ENCODE peak calls at places on chromosomes 13 and 19, in ten cellular contexts. W is cardiac fibroblast, Y is neural crest cell, I is IMR-90, J is NB4, K is mucosa of descending colon, A is foreskin fibroblast, R is WERI-Rb-1, C is glutamatergic neuron, H is nephron progenitor cell. S is an unnamed sample.

GRCh38 chr13:23921451-23921888 is 24.2 kb upstream of the C1QTNF9B start:
- DNase-seq in W (peak), Y (peak), I (peak), J (peak), K (peak), A (peak), R (no peak), C (no peak), H (no peak), S (no peak)

GRCh38 chr13:32261567-32261966 is 53.6 kb downstream of the ZAR1L start:
- DNase-seq in W (peak), Y (no peak), I (peak), J (no peak), K (peak), A (peak), R (no peak), C (no peak), H (no peak), S (no peak)

GRCh38 chr13:97448503-97449251 is 14.7 kb downstream of the RAP2A start:
- DNase-seq in W (no peak), Y (no peak), I (no peak), J (no peak), K (no peak), A (no peak), R (no peak), C (no peak), H (no peak), S (no peak)

GRCh38 chr13:99464441-99464949 is 36.8 kb upstream of the TM9SF2 start:
- DNase-seq in W (no peak), Y (no peak), I (peak), J (no peak), K (no peak), A (peak), R (no peak), C (no peak), H (no peak), S (no peak)

GRCh38 chr13:73661687-73662425 is 472.3 kb downstream of the KLF12 start:
- DNase-seq in W (no peak), Y (no peak), I (no peak), J (no peak), K (no peak), A (no peak), R (no peak), C (no peak), H (no peak), S (no peak)

GRCh38 chr13:35475960-35476943 is at the start of gene MAB21L1:
- DNase-seq in W (peak), Y (peak), I (peak), J (peak), K (peak), A (peak), R (peak), C (peak), H (peak), S (no peak)

GRCh38 chr13:23440821-23441608 is 7.5 kb upstream of the SACS start:
- DNase-seq in W (no peak), Y (no peak), I (peak), J (no peak), K (no peak), A (no peak), R (no peak), C (no peak), H (no peak), S (no peak)

GRCh38 chr13:67123165-67123564 is 107.0 kb downstream of the PCDH9 start:
- DNase-seq in W (no peak), Y (no peak), I (no peak), J (no peak), K (peak), A (no peak), R (no peak), C (no peak), H (no peak), S (no peak)

GRCh38 chr19:13300421-13301030 is 150.3 kb downstream of the IER2 start:
- DNase-seq in W (no peak), Y (no peak), I (no peak), J (no peak), K (no peak), A (no peak), R (no peak), C (no peak), H (no peak), S (no peak)

GRCh38 chr13:85738696-85739320 is 60.4 kb downstream of the SLITRK6 start:
- DNase-seq in W (no peak), Y (no peak), I (peak), J (no peak), K (no peak), A (no peak), R (no peak), C (no peak), H (no peak), S (no peak)

GRCh38 chr19:30090476-30090875 is 148.4 kb downstream of the URI1 start:
- DNase-seq in W (no peak), Y (no peak), I (no peak), J (no peak), K (no peak), A (no peak), R (no peak), C (no peak), H (no peak), S (peak)

GRCh38 chr19:31330761-31331160 is 18.5 kb downstream of the TSHZ3 start:
- DNase-seq in W (no peak), Y (no peak), I (no peak), J (no peak), K (no peak), A (no peak), R (no peak), C (no peak), H (no peak), S (no peak)

GRCh38 chr13:21683034-21683733 is 12.3 kb downstream of the FGF9 start:
- DNase-seq in W (peak), Y (no peak), I (peak), J (no peak), K (no peak), A (peak), R (no peak), C (no peak), H (no peak), S (no peak)

GRCh38 chr19:55113570-55114039 is 3.8 kb downstream of the PPP1R12C start:
- DNase-seq in W (peak), Y (peak), I (peak), J (no peak), K (peak), A (peak), R (peak), C (peak), H (peak), S (no peak)

GRCh38 chr13:97212540-97213146 is 9.5 kb upstream of the MBNL2 start:
- DNase-seq in W (peak), Y (no peak), I (peak), J (peak), K (peak), A (peak), R (peak), C (no peak), H (no peak), S (no peak)

GRCh38 chr13:112907286-112907685 is 61.7 kb upstream of the MCF2L start:
- DNase-seq in W (no peak), Y (no peak), I (no peak), J (no peak), K (no peak), A (no peak), R (no peak), C (no peak), H (no peak), S (no peak)

GRCh38 chr19:782195-783043 is 14.8 kb upstream of the PTBP1 start:
- DNase-seq in W (peak), Y (no peak), I (peak), J (no peak), K (no peak), A (no peak), R (no peak), C (no peak), H (peak), S (peak)

GRCh38 chr19:27890206-27890605 is 1322.7 kb downstream of the UQCRFS1 start:
- DNase-seq in W (no peak), Y (no peak), I (no peak), J (no peak), K (no peak), A (no peak), R (no peak), C (no peak), H (no peak), S (no peak)

GRCh38 chr19:42038675-42039074 is 31.3 kb downstream of the GRIK5 start:
- DNase-seq in W (no peak), Y (no peak), I (no peak), J (no peak), K (no peak), A (no peak), R (no peak), C (no peak), H (no peak), S (no peak)

GRCh38 chr13:113638173-113638746 is 19.7 kb downstream of the ATP4B start:
- DNase-seq in W (no peak), Y (no peak), I (no peak), J (no peak), K (no peak), A (no peak), R (peak), C (no peak), H (no peak), S (peak)

GRCh38 chr19:47996230-47996727 is 1.8 kb downstream of the ELSPBP1 start:
- DNase-seq in W (no peak), Y (no peak), I (no peak), J (no peak), K (no peak), A (no peak), R (no peak), C (no peak), H (no peak), S (no peak)

GRCh38 chr13:30791354-30791921 is 56.1 kb downstream of the ALOX5AP start:
- DNase-seq in W (peak), Y (no peak), I (peak), J (no peak), K (no peak), A (peak), R (no peak), C (peak), H (no peak), S (no peak)

GRCh38 chr19:35013820-35014754 is 14.0 kb downstream of the GRAMD1A start:
- DNase-seq in W (no peak), Y (no peak), I (no peak), J (peak), K (peak), A (no peak), R (no peak), C (no peak), H (no peak), S (no peak)

GRCh38 chr13:18232994-18233782 is 948.4 kb downstream of the TUBA3C start:
- DNase-seq in W (no peak), Y (no peak), I (no peak), J (no peak), K (no peak), A (no peak), R (no peak), C (no peak), H (no peak), S (no peak)

GRCh38 chr19:55179570-55180484 is at the start of gene SYT5:
- DNase-seq in W (no peak), Y (peak), I (no peak), J (peak), K (peak), A (no peak), R (peak), C (peak), H (peak), S (no peak)

GRCh38 chr13:106230450-106230849 is 305.0 kb downstream of the EFNB2 start:
- DNase-seq in W (peak), Y (no peak), I (peak), J (no peak), K (no peak), A (peak), R (no peak), C (no peak), H (no peak), S (no peak)

GRCh38 chr13:22926176-22927007 is 254.4 kb upstream of the SGCG start:
- DNase-seq in W (no peak), Y (no peak), I (no peak), J (no peak), K (peak), A (no peak), R (no peak), C (peak), H (peak), S (no peak)

GRCh38 chr19:4654437-4655361 is 15.4 kb downstream of the TNFAIP8L1 start:
- DNase-seq in W (no peak), Y (no peak), I (no peak), J (peak), K (no peak), A (no peak), R (no peak), C (no peak), H (no peak), S (no peak)

GRCh38 chr19:55626350-55626749 is 2.0 kb upstream of the ZNF784 start:
- DNase-seq in W (no peak), Y (no peak), I (no peak), J (no peak), K (peak), A (no peak), R (no peak), C (no peak), H (no peak), S (no peak)

GRCh38 chr13:34156841-34157365 is 339.0 kb downstream of the RFC3 start:
- DNase-seq in W (peak), Y (no peak), I (peak), J (peak), K (peak), A (peak), R (peak), C (peak), H (peak), S (no peak)

GRCh38 chr13:73215807-73216206 is 157.0 kb downstream of the KLF5 start:
- DNase-seq in W (peak), Y (no peak), I (peak), J (no peak), K (peak), A (no peak), R (no peak), C (no peak), H (no peak), S (no peak)

GRCh38 chr13:51920267-51920666 is 58.5 kb downstream of the CCDC70 start:
- DNase-seq in W (no peak), Y (no peak), I (no peak), J (no peak), K (no peak), A (no peak), R (no peak), C (no peak), H (no peak), S (no peak)

GRCh38 chr13:40342461-40342860 is 324.0 kb downstream of the FOXO1 start:
- DNase-seq in W (no peak), Y (no peak), I (no peak), J (no peak), K (no peak), A (no peak), R (no peak), C (no peak), H (no peak), S (no peak)

GRCh38 chr19:19643158-19644053 is at the start of gene GMIP:
- DNase-seq in W (peak), Y (peak), I (peak), J (peak), K (peak), A (peak), R (peak), C (peak), H (peak), S (no peak)

GRCh38 chr13:45500492-45501174 is 35.9 kb downstream of the COG3 start:
- DNase-seq in W (peak), Y (no peak), I (peak), J (peak), K (no peak), A (peak), R (no peak), C (no peak), H (no peak), S (no peak)

GRCh38 chr13:34044041-34044440 is 226.1 kb downstream of the RFC3 start:
- DNase-seq in W (peak), Y (no peak), I (no peak), J (no peak), K (no peak), A (no peak), R (no peak), C (no peak), H (no peak), S (no peak)

GRCh38 chr13:99062593-99062992 is 84.7 kb upstream of the DOCK9 start:
- DNase-seq in W (peak), Y (no peak), I (peak), J (no peak), K (peak), A (peak), R (no peak), C (no peak), H (no peak), S (no peak)

GRCh38 chr19:18603255-18603957 is 3.2 kb downstream of the CRLF1 start:
- DNase-seq in W (peak), Y (no peak), I (no peak), J (peak), K (peak), A (no peak), R (no peak), C (peak), H (peak), S (no peak)
- TF ChIP-seq CTCF in W (peak), Y (peak), I (no peak), J (peak), K (no peak), A (no peak), R (peak), C (peak), H (peak), S (peak)

GRCh38 chr19:3039125-3039524 is 10.0 kb upstream of the TLE2 start:
- DNase-seq in W (no peak), Y (no peak), I (no peak), J (no peak), K (no peak), A (no peak), R (no peak), C (no peak), H (no peak), S (no peak)

GRCh38 chr19:3041756-3042517 is 12.9 kb upstream of the TLE2 start:
- DNase-seq in W (no peak), Y (no peak), I (no peak), J (no peak), K (no peak), A (no peak), R (no peak), C (no peak), H (no peak), S (no peak)

GRCh38 chr19:3041302-3041701 is 12.2 kb upstream of the TLE2 start:
- DNase-seq in W (no peak), Y (no peak), I (no peak), J (no peak), K (no peak), A (no peak), R (no peak), C (no peak), H (no peak), S (no peak)

GRCh38 chr19:3038214-3038613 is 9.1 kb upstream of the TLE2 start:
- DNase-seq in W (no peak), Y (no peak), I (no peak), J (no peak), K (no peak), A (no peak), R (no peak), C (no peak), H (no peak), S (no peak)

GRCh38 chr19:3039641-3040077 is 10.6 kb upstream of the TLE2 start:
- DNase-seq in W (no peak), Y (no peak), I (no peak), J (no peak), K (no peak), A (no peak), R (peak), C (no peak), H (no peak), S (no peak)
- TF ChIP-seq CTCF in W (no peak), Y (no peak), I (no peak), J (no peak), K (no peak), A (no peak), R (peak), C (no peak), H (no peak), S (no peak)

DNA sequence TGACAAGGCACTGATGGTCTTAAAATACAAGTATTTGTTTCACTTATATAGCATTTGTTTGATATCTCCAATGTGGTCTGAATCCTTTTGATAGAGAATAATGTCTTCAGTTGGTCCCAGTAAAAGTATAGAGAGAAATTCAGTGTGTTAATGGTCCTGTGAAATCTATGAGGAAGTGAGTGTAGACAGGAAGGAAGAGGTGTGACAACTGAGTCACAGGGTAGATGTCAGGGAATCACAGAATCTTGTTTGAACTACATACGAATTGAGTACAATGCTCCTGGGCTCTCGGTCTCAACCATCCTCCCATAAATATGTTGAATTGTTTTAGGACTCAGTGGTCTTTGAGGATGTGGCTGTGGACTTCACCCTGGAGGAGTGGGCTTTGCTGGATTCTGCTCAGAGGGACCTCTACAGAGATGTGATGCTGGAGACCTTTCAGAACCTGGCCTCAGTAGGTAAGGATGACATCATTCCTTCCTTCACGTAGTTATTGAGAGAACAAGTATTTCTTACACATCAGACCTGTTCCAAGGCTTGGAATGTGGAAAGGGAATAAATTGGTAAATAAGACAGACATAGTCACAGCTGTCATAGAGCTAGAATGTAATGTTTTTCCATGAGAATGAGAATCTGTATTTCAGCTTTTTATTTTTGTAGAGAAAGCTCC is 9.1 kb downstream of the ZNF555 start:
- DNase-seq in W (no peak), Y (no peak), I (no peak), J (no peak), K (no peak), A (no peak), R (no peak), C (no peak), H (no peak), S (no peak)
- TF ChIP-seq CTCF in W (no peak), Y (no peak), I (no peak), J (no peak), K (no peak), A (no peak), R (no peak), C (no peak), H (no peak), S (no peak)

DNA sequence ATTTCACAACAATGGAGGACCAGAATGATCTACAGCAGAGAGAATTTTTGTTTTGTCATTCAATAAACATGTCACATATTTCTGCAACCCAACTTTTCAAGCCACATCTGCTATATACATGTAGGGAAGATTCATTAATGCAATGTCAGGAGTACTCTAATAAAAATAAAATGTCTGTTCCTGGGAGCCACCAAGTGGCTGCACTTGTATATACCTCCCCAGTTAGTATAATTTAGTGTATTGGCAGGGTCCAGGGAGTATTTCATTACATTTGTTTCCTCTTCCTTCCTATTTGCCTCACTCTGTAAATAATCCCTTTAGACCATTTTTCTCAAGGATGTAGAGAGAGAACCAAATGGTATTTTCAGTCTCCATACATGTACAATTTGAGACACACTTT is 1169.0 kb downstream of the DIAPH3 start:
- DNase-seq in W (peak), Y (no peak), I (no peak), J (no peak), K (no peak), A (no peak), R (no peak), C (no peak), H (no peak), S (no peak)
- TF ChIP-seq CTCF in W (peak), Y (peak), I (no peak), J (no peak), K (no peak), A (no peak), R (no peak), C (no peak), H (no peak), S (peak)